ENCODE peak calls at places on chromosomes 5 and 9, in six cellular contexts. F, L, P, A, R and W are unnamed samples. For H3K4me1, the result is how much of the 10 kb centered on the place peaks cover.

GRCh38 chr9:131889437-131890244 is 149.8 kb upstream of the RAPGEF1 start:
- DNase-seq in A (no peak), L (no peak), F (peak), P (no peak), R (no peak), W (no peak)

GRCh38 chr5:93058309-93058708 is 522.7 kb downstream of the NR2F1-AS1 start:
- DNase-seq in R (no peak), F (no peak), P (no peak), L (no peak), A (no peak), W (no peak)

GRCh38 chr5:98530224-98530623 is 243.2 kb upstream of the RGMB start:
- DNase-seq in A (no peak), P (no peak), L (no peak), R (no peak), F (no peak), W (no peak)

GRCh38 chr5:167261309-167262100 is 1029.9 kb upstream of the WWC1 start:
- DNase-seq in A (no peak), P (no peak), F (no peak), L (no peak), R (no peak), W (no peak)

GRCh38 chr5:120419110-120419509 is 45.0 kb upstream of the PRR16 start:
- DNase-seq in R (no peak), A (no peak), P (no peak), F (no peak), L (no peak), W (no peak)

GRCh38 chr9:79154806-79155205 is 417.0 kb upstream of the TLE4 start:
- DNase-seq in F (no peak), A (no peak), L (no peak), P (no peak), R (no peak), W (no peak)

GRCh38 chr5:160423025-160423554 is 1.4 kb downstream of the PTTG1 start:
- DNase-seq in P (no peak), L (no peak), A (no peak), R (no peak), F (no peak), W (no peak)

GRCh38 chr9:116238751-116239340 is 85.3 kb downstream of the PAPPA start:
- DNase-seq in A (no peak), L (no peak), F (no peak), R (no peak), P (no peak), W (no peak)

GRCh38 chr5:40679998-40680681 is 425 bp downstream of the PTGER4 start:
- DNase-seq in L (peak), R (peak), A (no peak), P (no peak), F (peak), W (peak)

GRCh38 chr9:137441289-137441934 is at the start of gene ENTPD8:
- DNase-seq in A (no peak), L (peak), P (no peak), R (peak), F (no peak), W (peak)

GRCh38 chr5:173567548-173567947 is 48.9 kb downstream of the BOD1 start:
- DNase-seq in A (no peak), R (no peak), L (no peak), F (no peak), P (no peak), W (no peak)

GRCh38 chr9:27600254-27600653 is 27.0 kb upstream of the C9orf72 start:
- DNase-seq in R (no peak), A (no peak), F (no peak), P (no peak), L (no peak), W (peak)

GRCh38 chr5:2256646-2257288 is 374.0 kb upstream of the IRX4 start:
- DNase-seq in P (no peak), F (no peak), L (no peak), R (no peak), A (no peak), W (no peak)

GRCh38 chr5:83095973-83096539 is 18.7 kb downstream of the XRCC4 start:
- DNase-seq in L (no peak), R (no peak), P (no peak), F (no peak), A (no peak), W (no peak)

GRCh38 chr5:83219495-83219894 is 142.1 kb downstream of the XRCC4 start:
- DNase-seq in P (no peak), R (no peak), L (no peak), A (no peak), F (no peak), W (no peak)

GRCh38 chr5:52738095-52738506 is 49.6 kb upstream of the ITGA1 start:
- DNase-seq in P (no peak), L (no peak), F (no peak), R (no peak), A (no peak), W (no peak)

GRCh38 chr9:33082135-33082534 is 5.7 kb upstream of the SMU1 start:
- DNase-seq in F (no peak), R (no peak), P (no peak), L (no peak), A (no peak), W (no peak)

GRCh38 chr9:79257215-79257614 is 314.6 kb upstream of the TLE4 start:
- DNase-seq in A (no peak), P (no peak), R (no peak), L (no peak), F (no peak), W (no peak)

GRCh38 chr9:3474821-3475220 is 51.0 kb downstream of the RFX3 start:
- DNase-seq in F (no peak), R (no peak), A (no peak), L (no peak), P (no peak), W (no peak)

GRCh38 chr5:53110156-53110555 is 599 bp upstream of the MOCS2 start:
- DNase-seq in F (no peak), R (no peak), A (no peak), P (no peak), L (no peak), W (no peak)

GRCh38 chr9:86867658-86868313 is 79.5 kb downstream of the GAS1 start:
- DNase-seq in A (no peak), F (no peak), P (no peak), L (no peak), R (no peak), W (peak)

GRCh38 chr9:94096819-94097577 is 12.7 kb downstream of the PTPDC1 start:
- DNase-seq in R (no peak), L (no peak), P (no peak), A (no peak), F (no peak), W (no peak)

GRCh38 chr5:157004893-157005551 is 42.0 kb upstream of the TIMD4 start:
- DNase-seq in P (no peak), R (no peak), L (no peak), A (no peak), F (no peak), W (no peak)

GRCh38 chr5:57338068-57338848 is 144.4 kb downstream of the ACTBL2 start:
- DNase-seq in A (no peak), F (no peak), L (no peak), P (no peak), R (no peak), W (no peak)

GRCh38 chr9:37969558-37970300 is 65.8 kb upstream of the SLC25A51 start:
- DNase-seq in L (no peak), R (peak), A (no peak), F (no peak), P (no peak), W (no peak)

GRCh38 chr9:85064811-85065371 is 395.4 kb downstream of the NTRK2 start:
- DNase-seq in P (no peak), A (no peak), F (no peak), L (no peak), R (no peak), W (no peak)

GRCh38 chr5:6356578-6357164 is 21.7 kb downstream of the MED10 start:
- DNase-seq in R (no peak), L (no peak), P (no peak), F (no peak), A (no peak), W (no peak)

GRCh38 chr9:109918359-109919163 is 138.6 kb downstream of the PALM2AKAP2 start:
- DNase-seq in F (no peak), L (peak), A (peak), P (no peak), R (no peak), W (no peak)

GRCh38 chr9:114909657-114910056 is 20.7 kb downstream of the TNFSF8 start:
- DNase-seq in R (no peak), L (no peak), F (no peak), A (no peak), P (no peak), W (no peak)
- H3K4me1 ChIP-seq in R (under half), L (under half), F (under half), A (under half), P (under half), W (under half)

DNA sequence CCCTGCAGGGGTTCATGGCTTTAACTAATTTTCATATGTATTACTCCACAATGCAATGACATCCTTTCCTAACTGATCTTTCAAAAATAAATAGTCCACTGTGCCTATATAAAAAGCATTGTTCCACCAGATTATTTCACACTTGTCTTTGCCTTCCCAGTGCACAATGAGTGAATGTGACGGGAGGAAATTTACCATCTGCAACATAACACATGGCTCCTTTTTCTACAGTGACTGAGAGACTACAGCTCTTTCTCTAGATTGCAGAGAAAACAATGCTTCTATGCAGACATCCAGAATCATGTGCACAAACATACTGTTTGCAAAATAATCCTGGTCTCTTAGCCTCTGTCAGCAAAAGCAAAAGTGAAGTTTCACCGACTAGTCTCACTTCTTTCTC is 483.7 kb upstream of the PIK3R1 start:
- DNase-seq in P (no peak), R (no peak), F (no peak), A (no peak), L (no peak), W (no peak)
- TF ChIP-seq POLR2A in P (no peak), R (no peak), F (no peak), A (no peak), L (no peak), W (no peak)

GRCh38 chr5:154477382-154478223 is 424 bp downstream of the HAND1 start:
- DNase-seq in L (no peak), P (no peak), A (no peak), F (no peak), R (no peak), W (no peak)
- H3K4me3 ChIP-seq in L (peak), P (no peak), A (no peak), F (peak), R (no peak), W (peak)

DNA sequence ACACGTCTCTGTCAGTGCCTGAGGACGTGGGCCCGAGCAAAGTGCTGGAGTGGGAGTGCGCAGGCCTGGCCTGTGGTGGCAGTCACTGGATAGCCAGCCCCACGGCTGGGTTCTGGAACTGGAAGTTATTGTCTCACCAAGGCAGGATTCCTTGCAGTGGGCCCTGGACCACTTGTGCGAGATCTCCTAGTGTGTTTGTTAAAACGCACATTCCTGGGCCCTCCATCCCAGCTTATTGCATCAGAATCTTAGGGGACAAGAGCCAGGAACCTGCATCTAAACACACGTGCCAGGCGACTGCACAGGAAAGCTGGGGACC is 26.9 kb downstream of the PTPA start:
- DNase-seq in A (no peak), L (no peak), F (no peak), R (no peak), P (no peak), W (no peak)
- H3K4me1 ChIP-seq in A (under half), L (under half), F (under half), R (under half), P (under half), W (half or more)

DNA sequence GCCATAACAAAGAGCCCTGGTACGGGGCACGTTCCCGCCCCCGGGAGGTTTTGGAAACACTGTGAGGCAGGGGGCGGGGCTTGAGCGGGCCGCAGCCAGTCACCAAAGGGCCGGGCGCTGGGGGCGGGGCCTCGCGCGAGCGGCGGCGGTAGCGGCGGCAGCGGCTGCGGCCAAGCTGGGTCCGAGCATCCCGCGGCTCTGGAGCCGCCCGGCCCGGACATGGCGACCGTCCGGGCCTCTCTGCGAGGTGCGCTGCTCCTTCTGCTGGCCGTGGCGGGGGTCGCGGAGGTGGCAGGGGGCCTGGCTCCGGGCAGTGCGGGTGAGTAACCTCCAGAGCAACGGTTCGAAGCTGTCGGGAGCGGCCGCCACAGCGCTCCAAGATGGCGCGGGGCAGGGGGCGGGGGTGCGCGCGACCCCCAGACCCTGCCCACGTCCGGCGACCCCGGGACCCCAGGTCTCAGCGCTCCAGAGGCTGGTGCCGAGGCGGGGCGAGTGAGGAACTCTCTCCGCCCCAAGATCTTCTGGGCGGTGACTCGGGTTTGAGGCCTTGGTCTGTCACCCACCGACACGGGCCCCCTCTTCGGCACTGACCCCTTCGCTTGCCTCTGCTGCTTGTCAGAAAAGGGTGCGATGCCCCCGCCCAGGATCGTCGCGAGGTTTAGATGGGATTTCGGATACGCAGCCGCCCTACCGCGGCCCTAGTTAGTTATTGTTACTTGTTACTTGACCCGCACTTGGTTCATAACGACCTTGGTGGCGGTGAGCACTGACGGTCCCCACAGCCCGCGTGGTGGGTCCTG is at the start of gene RECK:
- DNase-seq in L (peak), F (peak), P (peak), A (no peak), R (peak), W (peak)
- TF ChIP-seq POLR2A in L (peak), F (peak), P (peak), A (peak), R (peak), W (peak)